ENCODE peak calls at places on chromosomes 2 and 18, in four cellular contexts. Z, S, B and G are unnamed samples.
A peak's percentile ranks its signal among the peaks of the same experiment; 100 is the strongest.

GRCh38 chr18:56650056-56650455 is 1.1 kb upstream of the WDR7 start:
- DNase-seq in B (no peak), S (no peak), Z (no peak), G (no peak)

GRCh38 chr2:222408684-222409083 is 15.7 kb upstream of the SGPP2 start:
- DNase-seq in B (no peak), S (no peak), Z (no peak), G (no peak)

GRCh38 chr2:73611867-73612266 is 30.4 kb downstream of the NAT8 start:
- DNase-seq in B (no peak), Z (peak; percentile 3), S (no peak), G (peak; percentile 26)

GRCh38 chr2:148487439-148487838 is 157.1 kb upstream of the EPC2 start:
- DNase-seq in S (no peak), Z (no peak), B (no peak), G (peak; percentile 83)

GRCh38 chr18:33761363-33761762 is 183.3 kb downstream of the ASXL3 start:
- DNase-seq in S (no peak), Z (peak; percentile 42), B (no peak), G (peak; percentile 24)

GRCh38 chr2:74008761-74009395 is 24.2 kb downstream of the TET3 start:
- DNase-seq in S (peak; percentile 92), B (no peak), Z (no peak), G (peak; percentile 88)

GRCh38 chr2:196534533-196534932 is 105.0 kb upstream of the CCDC150 start:
- DNase-seq in S (no peak), B (no peak), Z (no peak), G (no peak)

GRCh38 chr2:1104364-1104763 is 153.7 kb downstream of the SNTG2 start:
- DNase-seq in S (no peak), Z (no peak), B (peak; percentile 11), G (no peak)

GRCh38 chr2:221924551-221924950 is 352.4 kb upstream of the EPHA4 start:
- DNase-seq in B (no peak), S (no peak), Z (no peak), G (no peak)

GRCh38 chr2:100178085-100178788 is 35.8 kb upstream of the AFF3 start:
- DNase-seq in B (peak; percentile 88), Z (peak; percentile 70), S (peak; percentile 98), G (peak; percentile 90)

GRCh38 chr2:182642328-182642727 is 73.7 kb upstream of the DNAJC10 start:
- DNase-seq in Z (peak; percentile 48), S (peak; percentile 84), B (peak; percentile 71), G (peak; percentile 8)

GRCh38 chr2:28355521-28356094 is 37.0 kb upstream of the FOSL2 start:
- DNase-seq in B (no peak), S (no peak), Z (peak; percentile 41), G (no peak)

GRCh38 chr2:23624378-23624777 is 239.4 kb downstream of the KLHL29 start:
- DNase-seq in B (peak; percentile 64), S (peak; percentile 71), Z (no peak), G (no peak)

GRCh38 chr2:71578665-71579371 is 125.5 kb downstream of the DYSF start:
- DNase-seq in S (no peak), B (no peak), Z (no peak), G (no peak)

GRCh38 chr18:28127228-28127627 is 49.7 kb downstream of the CDH2 start:
- DNase-seq in Z (no peak), S (no peak), B (no peak), G (no peak)

GRCh38 chr2:134375935-134376334 is 122.1 kb downstream of the MGAT5 start:
- DNase-seq in B (peak; percentile 30), Z (peak; percentile 90), S (peak; percentile 69), G (no peak)

GRCh38 chr18:28365406-28365805 is 188.5 kb upstream of the CDH2 start:
- DNase-seq in S (no peak), B (no peak), Z (peak; percentile 35), G (peak; percentile 73)

GRCh38 chr2:66897676-66898280 is 462.9 kb downstream of the MEIS1 start:
- DNase-seq in S (no peak), B (no peak), Z (no peak), G (no peak)

GRCh38 chr2:181153886-181154285 is 173.5 kb downstream of the UBE2E3 start:
- DNase-seq in S (no peak), Z (no peak), B (no peak), G (no peak)

GRCh38 chr2:237429761-237430160 is 15.8 kb upstream of the COL6A3 start:
- DNase-seq in S (no peak), Z (no peak), B (no peak), G (no peak)

GRCh38 chr2:120817956-120818325 is 82.3 kb downstream of the GLI2 start:
- DNase-seq in S (no peak), B (no peak), Z (no peak), G (no peak)

GRCh38 chr2:85791704-85792565 is 38.1 kb downstream of the ATOH8 start:
- DNase-seq in B (no peak), Z (no peak), S (no peak), G (no peak)

GRCh38 chr18:44974174-44974573 is 293.5 kb downstream of the SETBP1 start:
- DNase-seq in S (peak; percentile 66), Z (no peak), B (no peak), G (no peak)

GRCh38 chr2:85234879-85235278 is 92.9 kb downstream of the TGOLN2 start:
- DNase-seq in S (peak; percentile 85), B (no peak), Z (no peak), G (no peak)

GRCh38 chr18:73407506-73407905 is 539.7 kb upstream of the NETO1 start:
- DNase-seq in S (peak; percentile 32), Z (peak; percentile 43), B (no peak), G (no peak)

GRCh38 chr2:24421668-24422067 is 61.3 kb upstream of the ITSN2 start:
- DNase-seq in Z (peak; percentile 60), S (peak; percentile 82), B (peak; percentile 69), G (peak; percentile 65)

GRCh38 chr2:159572459-159572858 is 43.9 kb downstream of the BAZ2B start:
- DNase-seq in Z (no peak), S (no peak), B (no peak), G (no peak)

GRCh38 chr2:138084206-138084605 is 119.9 kb downstream of the HNMT start:
- DNase-seq in S (no peak), Z (peak; percentile 23), B (no peak), G (no peak)

GRCh38 chr18:61093967-61094366 is 239.3 kb upstream of the CDH20 start:
- DNase-seq in Z (no peak), S (no peak), B (no peak), G (no peak)

GRCh38 chr2:149767516-149767974 is 180.0 kb upstream of the MMADHC start:
- DNase-seq in Z (peak; percentile 70), S (peak; percentile 16), B (no peak), G (no peak)

GRCh38 chr2:83115155-83115554 is 1343.9 kb downstream of the SUCLG1 start:
- DNase-seq in Z (no peak), B (no peak), S (no peak), G (no peak)

GRCh38 chr18:76722224-76723061 is 99.9 kb upstream of the ZNF236 start:
- DNase-seq in S (no peak), B (no peak), Z (no peak), G (no peak)

GRCh38 chr18:80171190-80171872 is 62.3 kb downstream of the ADNP2 start:
- DNase-seq in S (peak; percentile 49), Z (peak; percentile 83), B (peak; percentile 69), G (peak; percentile 24)

GRCh38 chr2:88751770-88752169 is 60.3 kb downstream of the RPIA start:
- DNase-seq in Z (no peak), S (no peak), B (no peak), G (no peak)

GRCh38 chr2:164205347-164205746 is 415.9 kb downstream of the GRB14 start:
- DNase-seq in Z (peak; percentile 78), B (no peak), S (no peak), G (peak; percentile 58)

GRCh38 chr2:226273440-226273839 is 526.2 kb downstream of the IRS1 start:
- DNase-seq in B (no peak), S (no peak), Z (peak; percentile 58), G (no peak)

GRCh38 chr2:170505631-170506270 is 209.4 kb upstream of the SP5 start:
- DNase-seq in B (no peak), S (peak; percentile 65), Z (no peak), G (no peak)

GRCh38 chr2:108579631-108580030 is 45.4 kb downstream of the LIMS1 start:
- DNase-seq in S (no peak), B (no peak), Z (peak; percentile 85), G (no peak)

DNA sequence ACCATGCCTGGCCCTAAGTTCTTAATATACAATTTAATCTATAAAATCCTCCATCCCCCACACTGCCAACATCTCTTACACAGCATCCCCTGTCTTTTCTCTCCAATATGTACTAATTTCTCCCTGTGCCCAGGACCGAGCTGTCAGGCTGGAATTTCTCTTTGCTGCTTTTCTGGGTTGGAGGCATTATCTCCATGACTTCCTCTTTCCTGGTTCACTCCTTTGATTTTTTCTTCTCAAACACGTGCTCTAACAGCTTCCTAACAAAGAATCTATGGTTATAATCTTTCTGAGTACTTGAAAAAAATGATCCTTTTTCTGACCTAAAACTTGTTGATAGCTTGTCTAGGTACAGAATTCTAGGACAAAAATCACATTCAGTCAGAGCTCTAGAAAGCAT is 112.8 kb downstream of the C1D start:
- DNase-seq in S (no peak), B (no peak), Z (no peak), G (no peak)
- H4K8ac ChIP-seq in S (no peak overlapping the region), B (no peak overlapping the region), Z (no peak overlapping the region), G (no peak overlapping the region)

GRCh38 chr2:133338224-133338623 is 230.0 kb downstream of the NCKAP5 start:
- DNase-seq in B (no peak), S (no peak), Z (no peak), G (no peak)
- H4K8ac ChIP-seq in B (no peak overlapping the region), S (no peak overlapping the region), Z (no peak overlapping the region), G (no peak overlapping the region)

DNA sequence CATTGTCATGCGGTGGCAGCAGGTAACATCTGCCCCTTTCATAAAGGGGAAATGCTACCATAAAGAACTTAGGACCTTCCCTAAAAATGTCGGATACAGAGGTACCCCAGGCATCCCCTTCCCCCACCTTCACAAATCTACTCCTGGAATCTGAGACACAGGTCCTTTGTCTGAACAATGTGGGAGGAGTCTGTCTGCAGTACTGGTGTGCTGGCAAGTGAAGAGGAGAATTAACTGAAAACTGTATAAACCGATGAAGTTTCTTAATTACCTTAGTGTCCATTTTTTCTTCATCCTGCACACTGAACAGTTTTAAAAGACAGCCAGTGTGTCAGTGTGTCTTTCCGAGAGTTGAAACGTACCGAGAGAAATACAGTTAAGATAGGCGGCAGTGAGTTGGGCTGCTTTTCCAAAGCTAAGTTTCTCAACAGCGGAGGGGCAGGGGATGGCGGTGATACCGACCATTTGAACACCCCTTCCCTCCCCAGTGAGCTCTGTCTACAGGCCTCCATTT is 1.8 kb downstream of the MEX3C start:
- DNase-seq in S (peak; percentile 89), Z (peak; percentile 46), B (peak; percentile 69), G (no peak)
- H4K8ac ChIP-seq in S (no peak overlapping the region), Z (no peak overlapping the region), B (no peak overlapping the region), G (peak overlapping the region; percentile 96)

DNA sequence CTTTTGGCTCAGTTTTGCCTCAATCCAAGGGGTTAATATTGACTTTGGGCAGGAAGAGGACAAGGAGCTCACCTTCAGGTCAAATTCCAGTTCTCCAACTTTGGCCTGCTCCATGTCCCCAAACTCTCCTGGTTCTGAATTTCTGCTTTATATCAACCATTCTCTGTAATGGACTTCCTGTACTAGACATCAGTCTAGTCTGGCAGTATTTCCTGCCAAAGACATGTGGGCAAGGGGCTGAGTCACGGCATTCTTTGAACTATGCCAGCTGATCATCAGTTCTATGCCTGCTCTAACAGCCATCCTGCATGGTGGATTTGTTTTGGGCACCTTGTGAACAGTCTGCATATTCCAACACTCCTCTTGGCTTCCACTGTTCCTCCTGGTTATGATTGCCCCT is 199.4 kb downstream of the ZEB2 start:
- DNase-seq in Z (peak; percentile 18), S (no peak), B (no peak), G (no peak)
- H4K8ac ChIP-seq in Z (no peak overlapping the region), S (no peak overlapping the region), B (no peak overlapping the region), G (no peak overlapping the region)